ENCODE peak calls at places on chromosomes 6 and 20, in ten cellular contexts. O is fibroblast of the conjunctiva; Y is AG04449; U is COR-L47; F is NCI-H2171 treated with DMSO at 0.1 percent for 48 hours; V is H54; H is activated CD8-positive, alpha-beta memory T cell treated with anti-CD3 and anti-CD28 coated beads for 24 hours; C is NCI-H510A; G is stimulated activated CD4-positive, alpha-beta T cell treated with anti-CD3 and anti-CD28 coated beads, TNF-alpha, amount 100 ng/mL, for 4 hours; Z is AG09309. J is an unnamed sample.
A peak's percentile ranks its signal among the peaks of the same experiment; 100 is the strongest.

GRCh38 chr20:20551409-20551808 is 161.0 kb downstream of the RALGAPA2 start:
- DNase-seq in O (no peak), Y (no peak), U (peak; percentile 54), F (peak; percentile 96), V (no peak), H (no peak), C (no peak), G (no peak), Z (no peak), J (no peak)

GRCh38 chr20:31485450-31486339 is 10.6 kb downstream of the REM1 start:
- DNase-seq in O (no peak), Y (no peak), U (no peak), F (no peak), V (no peak), H (no peak), C (no peak), G (no peak), Z (no peak), J (no peak)

GRCh38 chr20:41818369-41818768 is 200.2 kb upstream of the CHD6 start:
- DNase-seq in O (no peak), Y (no peak), U (no peak), F (no peak), V (no peak), H (no peak), C (no peak), G (no peak), Z (no peak), J (no peak)

GRCh38 chr6:31004285-31004684 is 6.0 kb upstream of the MUC22 start:
- DNase-seq in O (no peak), Y (no peak), U (no peak), F (no peak), V (peak; percentile 31), H (no peak), C (no peak), G (no peak), Z (no peak), J (no peak)

GRCh38 chr20:17537959-17538358 is 6.8 kb upstream of the BFSP1 start:
- DNase-seq in O (no peak), Y (no peak), U (no peak), F (no peak), V (no peak), H (no peak), C (no peak), G (no peak), Z (no peak), J (no peak)

GRCh38 chr6:41561386-41561785 is 15.2 kb downstream of the FOXP4 start:
- DNase-seq in O (no peak), Y (no peak), U (no peak), F (peak; percentile 15), V (no peak), H (no peak), C (no peak), G (no peak), Z (no peak), J (no peak)

GRCh38 chr20:51801220-51801991 is 915 bp downstream of the SALL4 start:
- DNase-seq in O (no peak), Y (no peak), U (no peak), F (peak; percentile 69), V (no peak), H (no peak), C (no peak), G (no peak), Z (no peak), J (no peak)

GRCh38 chr6:51959744-51960383 is 127.5 kb downstream of the PKHD1 start:
- DNase-seq in O (peak; percentile 49), Y (no peak), U (peak; percentile 59), F (peak; percentile 5), V (peak; percentile 32), H (peak; percentile 56), C (peak; percentile 45), G (no peak), Z (peak; percentile 13), J (peak; percentile 44)

GRCh38 chr6:44715188-44715587 is 327.7 kb downstream of the CDC5L start:
- DNase-seq in O (no peak), Y (no peak), U (no peak), F (no peak), V (no peak), H (no peak), C (no peak), G (no peak), Z (no peak), J (no peak)

GRCh38 chr6:150229775-150230561 is 87.1 kb downstream of the PPP1R14C start:
- DNase-seq in O (no peak), Y (no peak), U (no peak), F (peak; percentile 75), V (peak; percentile 12), H (no peak), C (no peak), G (no peak), Z (no peak), J (no peak)

GRCh38 chr6:36911946-36912555 is 26.3 kb downstream of the C6orf89 start:
- DNase-seq in O (no peak), Y (no peak), U (no peak), F (no peak), V (no peak), H (no peak), C (no peak), G (peak; percentile 2), Z (no peak), J (no peak)

GRCh38 chr6:83125425-83125824 is 58.0 kb downstream of the DOP1A start:
- DNase-seq in O (no peak), Y (no peak), U (no peak), F (no peak), V (no peak), H (no peak), C (no peak), G (no peak), Z (no peak), J (no peak)

GRCh38 chr6:2403546-2403945 is 158.1 kb upstream of the GMDS start:
- DNase-seq in O (no peak), Y (no peak), U (peak; percentile 68), F (peak; percentile 51), V (no peak), H (no peak), C (peak; percentile 21), G (no peak), Z (no peak), J (no peak)

GRCh38 chr6:99867026-99867425 is 127.0 kb downstream of the MCHR2 start:
- DNase-seq in O (no peak), Y (no peak), U (no peak), F (no peak), V (no peak), H (no peak), C (peak; percentile 6), G (no peak), Z (no peak), J (no peak)

GRCh38 chr20:53187402-53187801 is 215.2 kb downstream of the TSHZ2 start:
- DNase-seq in O (no peak), Y (no peak), U (no peak), F (no peak), V (no peak), H (no peak), C (no peak), G (no peak), Z (no peak), J (no peak)

GRCh38 chr6:679282-679681 is 13.7 kb downstream of the EXOC2 start:
- DNase-seq in O (no peak), Y (no peak), U (no peak), F (no peak), V (no peak), H (no peak), C (no peak), G (no peak), Z (no peak), J (no peak)

GRCh38 chr6:46366190-46366900 is 124.9 kb downstream of the RCAN2 start:
- DNase-seq in O (no peak), Y (no peak), U (no peak), F (no peak), V (no peak), H (no peak), C (no peak), G (no peak), Z (no peak), J (no peak)

GRCh38 chr6:125123051-125123450 is 30.5 kb upstream of the TPD52L1 start:
- DNase-seq in O (no peak), Y (no peak), U (no peak), F (no peak), V (no peak), H (no peak), C (no peak), G (no peak), Z (no peak), J (no peak)

GRCh38 chr6:129643968-129644367 is 66.0 kb downstream of the ARHGAP18 start:
- DNase-seq in O (no peak), Y (no peak), U (no peak), F (no peak), V (no peak), H (no peak), C (no peak), G (no peak), Z (no peak), J (no peak)

GRCh38 chr6:160102956-160103824 is 18.4 kb upstream of the SLC22A1 start:
- DNase-seq in O (peak; percentile 13), Y (no peak), U (no peak), F (no peak), V (no peak), H (no peak), C (no peak), G (no peak), Z (no peak), J (no peak)

GRCh38 chr6:31402324-31403282 is 792 bp upstream of the MICA start:
- DNase-seq in O (no peak), Y (no peak), U (no peak), F (peak; percentile 11), V (no peak), H (no peak), C (no peak), G (no peak), Z (no peak), J (peak; percentile 39)

GRCh38 chr6:161349886-161350285 is 76.0 kb upstream of the AGPAT4 start:
- DNase-seq in O (no peak), Y (no peak), U (no peak), F (no peak), V (no peak), H (no peak), C (no peak), G (no peak), Z (no peak), J (no peak)

GRCh38 chr6:8268156-8268555 is 165.8 kb upstream of the EEF1E1 start:
- DNase-seq in O (no peak), Y (no peak), U (no peak), F (no peak), V (no peak), H (no peak), C (no peak), G (no peak), Z (no peak), J (no peak)

GRCh38 chr6:2578729-2579128 is 172.0 kb downstream of the MYLK4 start:
- DNase-seq in O (no peak), Y (no peak), U (no peak), F (no peak), V (no peak), H (no peak), C (no peak), G (no peak), Z (no peak), J (no peak)

GRCh38 chr20:24350923-24351368 is 118.5 kb upstream of the SYNDIG1 start:
- DNase-seq in O (no peak), Y (no peak), U (no peak), F (no peak), V (no peak), H (no peak), C (no peak), G (no peak), Z (peak; percentile 28), J (no peak)

GRCh38 chr6:7726416-7727149 is 684 bp downstream of the BMP6 start:
- DNase-seq in O (no peak), Y (no peak), U (peak; percentile 24), F (peak; percentile 22), V (no peak), H (no peak), C (no peak), G (no peak), Z (no peak), J (no peak)

GRCh38 chr6:99852031-99852430 is 142.0 kb downstream of the MCHR2 start:
- DNase-seq in O (no peak), Y (no peak), U (no peak), F (no peak), V (no peak), H (no peak), C (no peak), G (no peak), Z (no peak), J (no peak)

GRCh38 chr20:57897891-57898290 is 188.1 kb upstream of the PMEPA1 start:
- DNase-seq in O (no peak), Y (no peak), U (no peak), F (no peak), V (no peak), H (no peak), C (no peak), G (no peak), Z (no peak), J (no peak)

J was measured in prostate gland.